ENCODE peak calls at places on chromosomes 12 and 14, in five cellular contexts. G, E, I, U and D are unnamed samples.

GRCh38 chr12:91980345-91980744 is 165.3 kb downstream of the BTG1 start:
- DNase-seq in E (no peak), I (no peak), G (no peak), U (no peak), D (no peak)

GRCh38 chr12:88181881-88182280 is 39.8 kb downstream of the TMTC3 start:
- DNase-seq in G (no peak), I (no peak), U (no peak), E (no peak), D (no peak)

GRCh38 chr12:116136340-116136739 is 141.2 kb downstream of the MED13L start:
- DNase-seq in E (no peak), G (no peak), I (peak), U (no peak), D (no peak)

GRCh38 chr12:105425263-105426174 is 95.0 kb downstream of the C12orf75 start:
- DNase-seq in G (no peak), U (no peak), I (no peak), E (no peak), D (no peak)

GRCh38 chr12:120041386-120042231 is 52.6 kb downstream of the BICDL1 start:
- DNase-seq in U (no peak), I (no peak), G (no peak), E (no peak), D (no peak)

GRCh38 chr14:93655078-93655750 is 133.1 kb downstream of the PRIMA1 start:
- DNase-seq in E (no peak), U (no peak), I (peak), G (peak), D (no peak)

GRCh38 chr14:101512396-101512695 is 48.9 kb upstream of the DIO3 start:
- DNase-seq in U (no peak), E (no peak), I (no peak), G (no peak), D (no peak)

GRCh38 chr12:5230151-5230550 is 186.5 kb downstream of the KCNA5 start:
- DNase-seq in G (no peak), I (peak), E (no peak), U (no peak), D (no peak)

GRCh38 chr12:65462506-65462905 is 184.0 kb downstream of the MSRB3 start:
- DNase-seq in U (no peak), I (no peak), G (no peak), E (no peak), D (no peak)

GRCh38 chr14:79510659-79511058 is 700.6 kb downstream of the DIO2 start:
- DNase-seq in U (no peak), E (no peak), I (peak), G (no peak), D (no peak)

GRCh38 chr14:100950024-100950423 is 46.5 kb upstream of the RTL1 start:
- DNase-seq in U (no peak), E (no peak), G (no peak), I (no peak), D (no peak)

GRCh38 chr12:76037130-76038105 is 5.8 kb upstream of the PHLDA1 start:
- DNase-seq in E (no peak), I (peak), G (no peak), U (no peak), D (no peak)

GRCh38 chr12:64825143-64826011 is 930 bp downstream of the TBC1D30 start:
- DNase-seq in G (no peak), E (no peak), U (no peak), I (no peak), D (no peak)

GRCh38 chr14:73633517-73634332 is 11.1 kb upstream of the DNAL1 start:
- DNase-seq in G (peak), U (peak), I (peak), E (peak), D (no peak)

DNA sequence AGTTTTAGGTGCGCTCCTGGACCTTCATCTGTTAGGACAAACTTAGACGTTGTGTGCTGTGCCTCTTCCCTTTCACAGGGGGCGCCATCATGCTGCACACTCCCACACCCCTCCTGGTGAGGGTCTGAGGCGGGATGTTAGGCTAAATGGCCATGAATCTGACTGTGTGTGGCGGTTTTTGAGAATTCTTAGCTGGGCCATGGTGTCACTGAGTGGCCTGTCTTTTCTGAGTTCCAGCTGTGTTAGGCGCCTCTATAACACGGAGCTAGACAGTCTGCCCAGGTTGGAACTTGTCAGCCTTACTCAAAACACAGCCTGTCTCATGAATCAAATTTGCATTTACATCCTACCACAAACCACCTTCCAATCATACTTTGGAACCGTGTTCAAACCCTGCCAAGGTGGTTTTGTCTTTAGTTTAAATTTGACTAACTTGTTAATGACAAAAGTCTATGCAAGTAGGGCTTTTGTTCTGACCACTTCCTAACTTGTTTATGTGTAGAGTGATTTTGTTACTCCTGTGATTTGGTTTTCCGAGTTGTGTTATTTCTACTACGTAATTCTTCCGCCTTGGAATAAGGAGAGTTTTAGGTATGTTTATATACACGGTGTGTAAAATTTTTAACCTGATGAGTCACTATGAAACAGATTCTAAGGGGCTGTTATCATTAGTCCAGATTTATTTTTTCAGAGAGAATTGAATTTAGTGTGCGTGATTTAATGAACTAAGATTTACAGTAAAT is 19.6 kb downstream of the ACVR1B start:
- DNase-seq in I (peak), U (no peak), G (peak), E (no peak), D (no peak)
- TF ChIP-seq CTCF in I (peak), U (peak), G (peak), E (peak), D (no peak)

GRCh38 chr12:99370742-99371141 is 276.8 kb upstream of the GARIN6 start:
- DNase-seq in E (no peak), G (no peak), I (no peak), U (no peak), D (no peak)

GRCh38 chr12:99367181-99367580 is 280.4 kb upstream of the GARIN6 start:
- DNase-seq in U (no peak), I (no peak), G (no peak), E (no peak), D (no peak)

DNA sequence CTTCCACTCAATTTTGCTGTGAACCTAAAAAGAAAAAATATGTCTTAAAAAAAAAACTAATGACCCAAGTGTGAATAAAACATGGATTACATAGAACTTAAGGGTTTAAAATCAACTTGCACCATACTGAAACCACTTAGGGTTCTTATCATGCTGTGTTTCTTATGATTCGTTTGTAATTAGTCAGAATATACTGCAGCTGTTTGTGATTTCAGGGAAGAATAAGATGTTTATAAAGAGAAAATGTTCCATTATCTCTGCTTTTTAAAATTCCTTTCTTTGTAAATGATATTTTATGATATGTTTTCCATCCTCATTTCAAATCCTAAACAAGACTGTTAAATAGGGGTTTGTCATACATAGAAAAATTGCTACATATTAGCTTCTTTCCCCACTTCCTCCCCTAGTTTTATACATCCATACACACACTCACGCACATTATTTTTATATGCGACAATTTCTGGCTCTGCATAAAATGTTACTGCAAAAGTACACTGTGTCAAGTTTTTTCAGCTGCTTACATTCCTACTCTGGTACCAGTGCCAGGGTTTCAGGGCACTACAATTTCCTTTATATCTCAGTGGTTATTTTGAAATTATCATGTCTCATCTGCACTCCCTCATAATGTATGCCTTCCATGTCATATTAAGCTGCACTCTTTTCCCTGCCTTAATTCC is 275.2 kb upstream of the GARIN6 start:
- DNase-seq in I (no peak), U (no peak), G (no peak), E (no peak), D (no peak)
- TF ChIP-seq CTCF in I (no peak), U (no peak), G (no peak), E (no peak), D (no peak)

DNA sequence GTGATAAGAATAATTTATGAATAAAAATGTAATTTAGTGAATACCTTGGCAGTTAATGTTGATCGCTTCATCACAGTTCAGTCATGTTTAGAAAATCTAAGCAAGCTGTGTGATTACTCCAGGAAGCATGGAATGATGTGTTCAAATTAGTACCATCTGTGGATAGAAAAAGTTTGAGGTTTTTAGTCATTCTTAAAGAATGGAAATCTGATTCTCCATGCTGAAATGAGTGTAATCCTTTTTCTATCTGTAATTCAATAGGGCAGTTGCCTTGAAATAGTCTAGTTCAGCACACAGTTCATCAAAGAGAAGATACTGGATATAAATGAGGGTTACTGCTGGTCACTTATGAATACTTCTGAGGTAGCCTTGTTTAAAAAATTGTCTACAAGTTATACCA is 127.2 kb upstream of the MYF6 start:
- DNase-seq in E (no peak), U (no peak), I (peak), G (no peak), D (no peak)
- TF ChIP-seq CTCF in E (no peak), U (no peak), I (no peak), G (no peak), D (no peak)

DNA sequence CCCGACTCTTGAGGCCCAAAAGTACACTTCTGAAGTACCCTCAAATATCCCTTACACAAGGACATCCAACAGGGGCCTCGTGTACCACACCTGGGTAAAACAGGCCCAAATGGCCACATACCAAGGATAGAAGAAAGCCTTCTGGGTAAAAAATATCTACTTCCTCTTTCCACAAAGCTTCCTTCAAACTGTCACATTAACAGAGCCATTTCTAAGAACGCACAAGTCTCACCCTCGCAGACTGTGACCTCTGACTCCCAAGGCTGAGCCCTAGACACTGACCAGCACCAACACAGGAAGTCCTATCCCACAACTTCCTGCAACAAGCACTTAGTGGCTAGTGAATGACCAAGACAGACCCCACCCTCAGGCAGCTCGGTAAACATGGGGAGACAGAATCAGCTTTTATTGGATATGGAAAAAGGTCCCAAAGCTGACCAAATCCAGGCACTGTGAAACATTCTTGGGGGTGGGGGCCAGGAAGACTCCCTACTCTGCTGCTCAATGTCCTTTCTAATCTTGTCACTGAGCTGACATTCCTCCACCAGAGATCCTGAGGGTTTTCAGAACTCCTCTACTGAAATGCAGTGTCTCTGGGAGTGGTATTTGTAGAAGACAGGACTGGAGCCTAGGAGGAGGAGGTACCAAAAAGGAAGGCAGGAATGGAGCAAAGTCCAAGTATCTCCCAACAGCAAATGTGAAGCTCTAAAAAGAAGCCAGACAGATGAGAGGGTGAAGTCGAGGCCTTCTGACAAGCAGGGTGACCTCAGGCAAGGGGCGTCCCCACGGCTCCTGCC is 15.9 kb downstream of the KCTD10 start:
- DNase-seq in G (no peak), U (no peak), I (no peak), E (no peak), D (no peak)
- TF ChIP-seq CTCF in G (no peak), U (no peak), I (no peak), E (no peak), D (no peak)

DNA sequence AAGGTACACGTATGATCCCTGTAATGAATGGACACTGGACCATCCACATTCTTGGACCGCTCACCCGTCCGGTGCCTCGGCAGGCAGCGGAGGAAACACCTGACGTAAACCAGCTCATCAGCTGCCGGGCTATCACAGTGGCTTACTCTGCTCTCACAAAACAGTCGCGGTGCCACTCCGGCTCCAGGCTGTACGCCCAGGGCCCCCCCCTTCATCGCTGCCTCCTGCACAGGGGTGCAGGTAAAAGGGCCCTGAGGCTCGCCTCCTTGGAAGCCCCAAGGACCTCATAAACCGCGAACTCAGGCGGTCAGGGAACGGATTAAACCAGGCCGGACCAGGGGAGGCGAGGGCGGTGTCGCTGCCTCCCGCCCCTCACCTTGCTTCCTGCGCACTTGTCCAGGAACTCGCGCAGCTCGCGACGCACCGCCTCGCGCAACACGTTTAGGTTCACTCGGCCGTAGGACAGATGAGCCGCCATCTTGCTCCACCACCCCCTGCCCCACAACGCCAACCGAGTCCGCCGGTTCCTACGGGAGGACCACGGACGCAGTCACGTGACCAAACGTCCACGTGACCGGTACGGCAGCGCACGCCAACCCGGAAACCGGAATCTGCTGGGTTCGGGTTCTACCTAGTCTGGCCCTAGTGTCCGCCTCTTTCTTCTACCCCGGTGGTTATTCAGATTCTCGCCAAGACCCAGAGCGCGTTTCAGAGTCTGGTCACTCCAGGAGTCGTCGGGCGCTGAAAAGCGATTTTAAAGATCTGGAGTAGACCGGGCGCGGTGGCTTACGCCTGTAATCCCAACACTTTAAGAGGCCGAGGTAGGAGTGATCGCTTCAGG is at the start of gene VPS33A:
- DNase-seq in G (peak), U (peak), E (peak), I (peak), D (peak)
- TF ChIP-seq CTCF in G (no peak), U (no peak), E (no peak), I (no peak), D (no peak)

GRCh38 chr14:99274346-99275221 is 2.6 kb upstream of the BCL11B start:
- DNase-seq in U (peak), G (peak), E (peak), I (peak), D (no peak)
- TF ChIP-seq CTCF in U (no peak), G (peak), E (peak), I (peak), D (no peak)

GRCh38 chr14:59032821-59033220 is 155.6 kb upstream of the DAAM1 start:
- DNase-seq in E (no peak), I (no peak), U (no peak), G (no peak), D (no peak)

GRCh38 chr14:59026086-59026485 is 162.4 kb upstream of the DAAM1 start:
- DNase-seq in I (no peak), E (no peak), G (no peak), U (no peak), D (no peak)

DNA sequence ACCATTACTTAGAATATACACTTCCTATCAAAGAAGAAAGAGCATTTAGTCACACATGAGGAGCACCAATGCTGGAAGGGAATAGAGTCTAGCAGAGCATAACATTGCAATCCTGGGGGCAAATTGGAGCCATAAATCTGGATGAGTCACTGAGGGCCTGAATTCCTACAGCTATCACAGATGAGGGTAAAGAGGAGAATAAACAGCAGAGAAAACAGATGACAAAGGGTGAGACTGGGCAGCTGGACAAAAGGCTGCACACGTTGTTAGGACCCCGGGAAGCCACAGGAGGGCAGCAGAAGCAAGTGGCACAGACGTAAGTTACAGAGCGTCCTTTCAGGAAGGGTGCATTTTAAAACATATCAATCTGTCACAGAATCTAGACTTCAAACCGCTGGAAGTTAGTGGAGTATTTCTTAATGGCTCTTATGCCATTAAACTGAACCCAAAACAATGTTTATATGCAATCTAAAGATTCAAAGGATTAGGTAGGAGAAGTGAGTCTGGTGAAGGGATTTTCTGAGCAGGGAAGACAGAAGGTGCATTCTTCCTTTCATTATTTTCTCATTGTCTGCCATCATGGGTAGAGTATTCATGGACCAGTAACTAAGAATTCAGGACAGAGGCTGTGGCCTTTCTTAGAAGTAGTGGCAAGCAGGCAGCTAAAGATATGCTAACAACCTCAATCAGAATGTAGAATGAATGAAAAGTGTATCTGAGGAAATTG is 159.8 kb upstream of the DAAM1 start:
- DNase-seq in E (no peak), I (peak), U (no peak), G (peak), D (no peak)
- TF ChIP-seq CTCF in E (no peak), I (peak), U (peak), G (peak), D (no peak)

GRCh38 chr14:22047105-22047504 is 373.5 kb upstream of the OR4E1 start:
- DNase-seq in G (no peak), E (no peak), U (no peak), I (no peak), D (no peak)
- TF ChIP-seq CTCF in G (peak), E (peak), U (no peak), I (peak), D (no peak)

DNA sequence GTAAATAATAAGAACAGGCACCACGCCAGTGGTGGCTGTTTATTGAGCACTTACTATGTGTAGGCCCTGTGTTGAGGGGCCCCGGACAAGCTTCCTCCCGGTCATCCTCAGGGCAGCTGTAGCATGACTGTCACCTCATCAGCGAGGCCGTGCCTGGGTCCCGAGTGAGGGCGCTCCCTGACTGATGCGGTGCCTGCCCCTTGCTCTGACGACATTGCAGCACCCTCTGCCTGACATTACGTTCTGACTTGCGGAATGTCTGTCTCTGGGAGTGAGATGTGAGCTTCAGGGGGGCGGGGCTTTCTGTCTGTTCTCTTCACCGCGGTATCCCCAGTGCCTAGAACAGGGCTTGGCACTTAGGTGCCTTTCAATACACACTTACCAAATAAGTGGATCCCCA is 167.6 kb downstream of the RBM19 start:
- DNase-seq in E (no peak), U (no peak), I (no peak), G (no peak), D (no peak)
- TF ChIP-seq CTCF in E (no peak), U (no peak), I (no peak), G (no peak), D (no peak)

GRCh38 chr12:25151476-25151875 is 43.5 kb downstream of the DNAI7 start:
- DNase-seq in E (no peak), I (peak), G (no peak), U (no peak), D (no peak)

GRCh38 chr12:25152055-25152454 is 42.9 kb downstream of the DNAI7 start:
- DNase-seq in U (no peak), I (no peak), E (no peak), G (no peak), D (no peak)

GRCh38 chr12:25155031-25155576 is 39.9 kb downstream of the DNAI7 start:
- DNase-seq in U (no peak), G (no peak), I (peak), E (no peak), D (no peak)
- TF ChIP-seq CTCF in U (peak), G (peak), I (peak), E (peak), D (no peak)